ENCODE peak calls at places on chromosomes 11 and 22, in eight cellular contexts. D, U, R, S, M, Z, F and X are unnamed samples.

GRCh38 chr11:3853935-3854659 is 1.4 kb upstream of the STIM1 start:
- DNase-seq in D (no peak), U (peak; percentile 45), R (no peak), S (no peak), M (no peak), Z (peak; percentile 21), F (no peak), X (peak; percentile 58)

GRCh38 chr22:44396021-44396726 is 83.4 kb upstream of the SHISAL1 start:
- DNase-seq in D (no peak), U (peak; percentile 3), R (peak; percentile 12), S (no peak), M (no peak), Z (peak; percentile 7), F (no peak), X (no peak)

GRCh38 chr11:129023968-129024676 is 81.5 kb upstream of the TP53AIP1 start:
- DNase-seq in D (peak; percentile 14), U (peak; percentile 85), R (peak; percentile 75), S (no peak), M (peak; percentile 96), Z (no peak), F (no peak), X (peak; percentile 71)

GRCh38 chr11:94835571-94835970 is 67.4 kb downstream of the AMOTL1 start:
- DNase-seq in D (peak; percentile 43), U (no peak), R (no peak), S (peak; percentile 59), M (peak; percentile 44), Z (no peak), F (peak; percentile 84), X (no peak)

GRCh38 chr11:61361686-61362541 is at the start of the genes CYB561A3 and TMEM138:
- DNase-seq in D (peak; percentile 95), U (peak; percentile 91), R (peak; percentile 90), S (peak; percentile 99), M (peak; percentile 97), Z (peak; percentile 93), F (peak; percentile 97), X (peak; percentile 96)

GRCh38 chr22:44580756-44581435 is 82.9 kb upstream of the RTL6 start:
- DNase-seq in D (no peak), U (no peak), R (peak; percentile 22), S (no peak), M (no peak), Z (no peak), F (no peak), X (no peak)

GRCh38 chr11:95821640-95822039 is 31.3 kb downstream of the CEP57 start:
- DNase-seq in D (peak; percentile 55), U (no peak), R (no peak), S (peak; percentile 70), M (peak; percentile 53), Z (no peak), F (peak; percentile 25), X (no peak)

GRCh38 chr11:109041876-109042275 is 377.0 kb downstream of the DDX10 start:
- DNase-seq in D (peak; percentile 9), U (no peak), R (no peak), S (peak; percentile 11), M (no peak), Z (no peak), F (no peak), X (no peak)

GRCh38 chr11:67053896-67054850 is 2.5 kb upstream of the RHOD start:
- DNase-seq in D (peak; percentile 79), U (peak; percentile 80), R (peak; percentile 74), S (peak; percentile 76), M (peak; percentile 72), Z (no peak), F (peak; percentile 100), X (no peak)

GRCh38 chr11:107157809-107158187 is 139.5 kb upstream of the GUCY1A2 start:
- DNase-seq in D (peak; percentile 57), U (no peak), R (no peak), S (no peak), M (peak; percentile 27), Z (no peak), F (no peak), X (no peak)

GRCh38 chr11:77276271-77276670 is 25.2 kb downstream of the GDPD4 start:
- DNase-seq in D (peak; percentile 58), U (no peak), R (no peak), S (no peak), M (no peak), Z (no peak), F (no peak), X (no peak)

DNA sequence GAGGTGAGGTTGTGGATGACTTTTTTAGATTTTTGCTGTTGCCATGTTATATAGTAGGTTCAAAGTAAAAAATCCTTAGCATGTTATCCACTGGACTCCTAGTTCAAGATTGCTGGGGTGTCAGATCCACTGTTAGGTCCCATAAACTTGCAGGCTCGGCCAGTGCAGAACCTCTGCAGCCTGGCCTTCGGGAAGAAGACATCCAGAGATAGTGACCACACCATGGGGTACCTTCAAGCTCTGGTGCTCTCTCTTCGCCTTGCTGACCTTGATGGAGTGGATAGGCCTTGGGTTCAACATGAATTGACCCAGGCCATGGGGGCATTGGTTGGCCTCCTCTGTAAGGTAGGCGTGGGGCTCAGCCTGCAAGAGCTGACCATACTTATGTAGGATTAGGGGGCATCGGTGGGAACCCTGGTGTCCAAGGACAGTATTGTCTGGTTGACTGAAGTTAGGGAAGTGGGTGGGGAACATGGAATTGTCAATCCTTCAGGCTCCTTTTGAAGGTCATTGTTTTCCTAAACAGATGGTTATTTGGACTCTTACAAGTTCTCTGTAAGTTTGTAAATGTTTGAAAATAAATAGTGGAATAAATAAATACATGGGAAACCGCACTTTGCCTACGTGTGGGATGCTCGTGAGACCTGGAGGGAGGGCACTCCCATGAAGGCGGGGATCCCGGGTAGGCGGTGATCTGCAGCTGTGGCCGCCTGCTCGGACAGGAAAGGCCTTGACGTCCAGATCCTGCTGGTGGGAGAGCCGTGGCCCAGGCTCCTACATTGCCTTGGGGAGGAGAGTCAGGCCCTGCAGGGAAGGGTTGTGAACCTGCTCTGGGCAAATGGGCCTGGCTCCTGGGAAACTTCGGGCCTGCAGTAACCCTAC is 37.1 kb downstream of the BCR start:
- DNase-seq in D (no peak), U (no peak), R (no peak), S (no peak), M (no peak), Z (peak; percentile 43), F (no peak), X (no peak)
- H3K4me1 ChIP-seq in D (peaks cover 28% of the 10 kb centered on the region), U (peaks cover 75% of the 10 kb centered on the region), R (peaks cover 16% of the 10 kb centered on the region), S (peaks cover 46% of the 10 kb centered on the region), M (peaks cover 26% of the 10 kb centered on the region), Z (peaks cover 99% of the 10 kb centered on the region), F (peaks cover 37% of the 10 kb centered on the region), X (peaks cover 37% of the 10 kb centered on the region)

GRCh38 chr11:1854132-1854948 is 1.5 kb downstream of the LSP1 start:
- DNase-seq in D (no peak), U (no peak), R (no peak), S (no peak), M (no peak), Z (no peak), F (no peak), X (peak; percentile 64)
- H3K4me1 ChIP-seq in D (no peaks in the 10 kb centered on the region), U (no peaks in the 10 kb centered on the region), R (no peaks in the 10 kb centered on the region), S (no peaks in the 10 kb centered on the region), M (no peaks in the 10 kb centered on the region), Z (peaks cover 12% of the 10 kb centered on the region), F (no peaks in the 10 kb centered on the region), X (no peaks in the 10 kb centered on the region)

GRCh38 chr11:2393941-2394817 is 6.4 kb upstream of the TSSC4 start:
- DNase-seq in D (no peak), U (no peak), R (no peak), S (no peak), M (no peak), Z (no peak), F (no peak), X (no peak)

GRCh38 chr11:2390871-2391662 is 9.5 kb upstream of the TSSC4 start:
- DNase-seq in D (peak; percentile 50), U (no peak), R (peak; percentile 68), S (peak; percentile 87), M (peak; percentile 34), Z (no peak), F (peak; percentile 100), X (no peak)

GRCh38 chr11:2391663-2391975 is 8.9 kb upstream of the TSSC4 start:
- DNase-seq in D (no peak), U (no peak), R (no peak), S (no peak), M (no peak), Z (no peak), F (no peak), X (no peak)

GRCh38 chr11:2393111-2393868 is 7.3 kb upstream of the TSSC4 start:
- DNase-seq in D (no peak), U (no peak), R (no peak), S (no peak), M (no peak), Z (no peak), F (no peak), X (no peak)

DNA sequence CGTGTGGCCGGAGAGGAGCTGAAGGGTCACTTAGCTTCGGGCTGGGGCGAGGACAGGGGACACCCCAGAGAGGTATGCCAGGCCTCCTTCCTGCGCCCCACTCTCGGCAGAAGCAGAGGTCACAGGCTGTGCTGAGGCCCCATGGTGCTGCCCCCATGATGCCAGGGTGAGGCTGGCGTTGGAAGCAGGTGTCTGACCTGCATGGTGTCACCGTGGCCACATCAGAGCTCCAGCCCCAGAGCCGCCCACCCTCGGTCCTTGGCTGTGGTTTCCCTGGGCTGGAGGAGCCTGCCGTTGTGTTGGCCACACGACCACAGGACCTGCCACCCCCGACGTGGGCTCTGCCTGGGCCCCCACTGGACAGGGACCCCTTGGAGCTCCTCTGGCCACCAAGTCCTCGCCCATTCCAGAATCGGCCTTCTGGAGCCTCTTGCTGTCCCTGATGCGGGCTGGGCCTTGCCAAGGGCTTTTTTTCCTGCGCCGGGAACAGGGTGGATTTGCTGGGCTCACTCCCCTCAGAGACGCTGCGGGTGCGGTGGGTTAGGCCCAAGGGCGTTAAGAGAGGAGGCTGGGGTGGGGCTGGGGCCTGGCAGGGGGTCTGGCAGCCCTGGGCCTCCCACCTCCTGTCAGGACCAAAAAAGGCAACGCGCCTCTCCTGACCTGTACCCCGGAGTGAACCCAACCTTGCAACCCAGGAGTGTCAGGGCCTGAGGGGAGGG is 8.2 kb upstream of the TSSC4 start:
- DNase-seq in D (no peak), U (no peak), R (no peak), S (no peak), M (no peak), Z (no peak), F (no peak), X (no peak)
- H3K4me1 ChIP-seq in D (peaks cover 6% of the 10 kb centered on the region), U (peaks cover 30% of the 10 kb centered on the region), R (no peaks in the 10 kb centered on the region), S (peaks cover 11% of the 10 kb centered on the region), M (no peaks in the 10 kb centered on the region), Z (peaks cover 73% of the 10 kb centered on the region), F (peaks cover 9% of the 10 kb centered on the region), X (peaks cover 22% of the 10 kb centered on the region)

GRCh38 chr22:47325249-47325648 is 562.8 kb downstream of the TBC1D22A start:
- DNase-seq in D (no peak), U (no peak), R (no peak), S (no peak), M (no peak), Z (no peak), F (no peak), X (no peak)
- H3K4me1 ChIP-seq in D (no peaks in the 10 kb centered on the region), U (no peaks in the 10 kb centered on the region), R (no peaks in the 10 kb centered on the region), S (peaks cover 13% of the 10 kb centered on the region), M (peaks cover 15% of the 10 kb centered on the region), Z (no peaks in the 10 kb centered on the region), F (peaks cover 18% of the 10 kb centered on the region), X (no peaks in the 10 kb centered on the region)